ENCODE peak calls at places on chromosomes 16 and 17, in five cellular contexts. One of them, this sample, is unnamed.

GRCh38 chr17:74872313-74873035 is at the start of gene FDXR:
- DNase-seq in tibial artery: no peak
- DNase-seq in stimulated activated CD4-positive, alpha-beta T cell treated with anti-CD3 and anti-CD28 coated beads, Interleukin-2, amount 100 ng/mL, for 24 hours: no peak
- DNase-seq in AML-193: no peak
- DNase-seq in NCI-H1105: no peak
- DNase-seq in this sample: no peak

GRCh38 chr17:10201680-10202079 is 3.3 kb upstream of the GAS7 start:
- DNase-seq in stimulated activated CD4-positive, alpha-beta T cell treated with anti-CD3 and anti-CD28 coated beads, Interleukin-2, amount 100 ng/mL, for 24 hours: no peak
- DNase-seq in AML-193: no peak
- DNase-seq in tibial artery: no peak
- DNase-seq in NCI-H1105: no peak
- DNase-seq in this sample: no peak

GRCh38 chr17:12046786-12047185 is 26.1 kb downstream of the MAP2K4 start:
- DNase-seq in NCI-H1105: no peak
- DNase-seq in stimulated activated CD4-positive, alpha-beta T cell treated with anti-CD3 and anti-CD28 coated beads, Interleukin-2, amount 100 ng/mL, for 24 hours: no peak
- DNase-seq in AML-193: no peak
- DNase-seq in tibial artery: no peak
- DNase-seq in this sample: no peak

GRCh38 chr17:3647769-3648540 is 11.4 kb downstream of the CTNS start:
- DNase-seq in AML-193: peak
- DNase-seq in NCI-H1105: no peak
- DNase-seq in stimulated activated CD4-positive, alpha-beta T cell treated with anti-CD3 and anti-CD28 coated beads, Interleukin-2, amount 100 ng/mL, for 24 hours: peak
- DNase-seq in tibial artery: no peak
- DNase-seq in this sample: peak

GRCh38 chr16:22670551-22670970 is 143.4 kb upstream of the HS3ST2 start:
- DNase-seq in NCI-H1105: no peak
- DNase-seq in AML-193: no peak
- DNase-seq in tibial artery: no peak
- DNase-seq in stimulated activated CD4-positive, alpha-beta T cell treated with anti-CD3 and anti-CD28 coated beads, Interleukin-2, amount 100 ng/mL, for 24 hours: peak
- DNase-seq in this sample: no peak

GRCh38 chr16:12293017-12293618 is 316.6 kb downstream of the SNX29 start:
- DNase-seq in stimulated activated CD4-positive, alpha-beta T cell treated with anti-CD3 and anti-CD28 coated beads, Interleukin-2, amount 100 ng/mL, for 24 hours: no peak
- DNase-seq in NCI-H1105: no peak
- DNase-seq in tibial artery: no peak
- DNase-seq in AML-193: no peak
- DNase-seq in this sample: no peak

GRCh38 chr16:30004811-30005242 is 6.0 kb downstream of the DOC2A start:
- DNase-seq in stimulated activated CD4-positive, alpha-beta T cell treated with anti-CD3 and anti-CD28 coated beads, Interleukin-2, amount 100 ng/mL, for 24 hours: no peak
- DNase-seq in NCI-H1105: peak
- DNase-seq in tibial artery: no peak
- DNase-seq in AML-193: no peak
- DNase-seq in this sample: no peak

GRCh38 chr16:71724320-71724751 is at the start of gene PHLPP2:
- DNase-seq in AML-193: no peak
- DNase-seq in stimulated activated CD4-positive, alpha-beta T cell treated with anti-CD3 and anti-CD28 coated beads, Interleukin-2, amount 100 ng/mL, for 24 hours: no peak
- DNase-seq in NCI-H1105: no peak
- DNase-seq in tibial artery: no peak
- DNase-seq in this sample: no peak

GRCh38 chr16:58498341-58499091 is 1.4 kb upstream of the NDRG4 start:
- DNase-seq in NCI-H1105: no peak
- DNase-seq in AML-193: no peak
- DNase-seq in tibial artery: no peak
- DNase-seq in stimulated activated CD4-positive, alpha-beta T cell treated with anti-CD3 and anti-CD28 coated beads, Interleukin-2, amount 100 ng/mL, for 24 hours: no peak
- DNase-seq in this sample: no peak

GRCh38 chr17:3318336-3318735 is 20.2 kb upstream of the OR3A1 start:
- DNase-seq in stimulated activated CD4-positive, alpha-beta T cell treated with anti-CD3 and anti-CD28 coated beads, Interleukin-2, amount 100 ng/mL, for 24 hours: no peak
- DNase-seq in AML-193: no peak
- DNase-seq in NCI-H1105: no peak
- DNase-seq in tibial artery: no peak
- DNase-seq in this sample: peak

GRCh38 chr17:78774956-78775571 is 7.0 kb downstream of the CYTH1 start:
- DNase-seq in tibial artery: no peak
- DNase-seq in AML-193: peak
- DNase-seq in NCI-H1105: no peak
- DNase-seq in stimulated activated CD4-positive, alpha-beta T cell treated with anti-CD3 and anti-CD28 coated beads, Interleukin-2, amount 100 ng/mL, for 24 hours: peak
- DNase-seq in this sample: no peak

GRCh38 chr16:87297918-87298631 is 19.1 kb downstream of the C16orf95 start:
- DNase-seq in NCI-H1105: no peak
- DNase-seq in stimulated activated CD4-positive, alpha-beta T cell treated with anti-CD3 and anti-CD28 coated beads, Interleukin-2, amount 100 ng/mL, for 24 hours: peak
- DNase-seq in tibial artery: no peak
- DNase-seq in AML-193: peak
- DNase-seq in this sample: no peak